ENCODE peak calls at places on chromosomes 13 and 19, in five cellular contexts. S, H, G, T and W are unnamed samples.

GRCh38 chr13:47672245-47672975 is 328.7 kb downstream of the SUCLA2 start:
- DNase-seq in T (no peak), S (no peak), G (no peak), H (no peak), W (no peak)

GRCh38 chr13:32032780-32033179 is 1.2 kb downstream of the FRY start:
- DNase-seq in T (no peak), G (no peak), S (no peak), H (no peak), W (no peak)

GRCh38 chr13:51282322-51282721 is 57.2 kb upstream of the SERPINE3 start:
- DNase-seq in S (peak; percentile 2), G (no peak), T (no peak), H (no peak), W (no peak)

GRCh38 chr13:76874466-76874865 is 11.7 kb downstream of the KCTD12 start:
- DNase-seq in H (no peak), G (no peak), T (no peak), S (no peak), W (no peak)

GRCh38 chr19:1672038-1672768 is 19.8 kb upstream of the TCF3 start:
- DNase-seq in T (no peak), G (no peak), H (peak; percentile 30), S (no peak), W (no peak)

GRCh38 chr19:47633516-47633915 is 24.6 kb downstream of the BICRA start:
- DNase-seq in T (no peak), S (no peak), G (no peak), H (no peak), W (no peak)

GRCh38 chr19:12792048-12792852 is 964 bp downstream of the JUNB start:
- DNase-seq in H (peak; percentile 55), S (peak; percentile 54), G (peak; percentile 82), T (peak; percentile 29), W (peak; percentile 76)

GRCh38 chr13:93784191-93784590 is 557.6 kb downstream of the GPC6 start:
- DNase-seq in G (no peak), T (no peak), H (no peak), S (no peak), W (no peak)

GRCh38 chr19:16661480-16662034 is 618 bp downstream of the TMEM38A start:
- DNase-seq in G (peak; percentile 55), T (no peak), H (no peak), S (no peak), W (no peak)